ENCODE peak calls at places on chromosome 12, in four cellular contexts. One of them, this sample, is unnamed.

GRCh38 chr12:120093592-120094355 is 22.8 kb downstream of the RAB35 start:
- DNase-seq in neural crest cell: peak
- DNase-seq in endodermal cell: peak
- DNase-seq in upper lobe of right lung: no peak
- DNase-seq in this sample: peak

GRCh38 chr12:52050771-52051541 is at the start of gene NR4A1:
- DNase-seq in neural crest cell: peak
- DNase-seq in endodermal cell: peak
- DNase-seq in upper lobe of right lung: peak
- DNase-seq in this sample: peak

GRCh38 chr12:86389949-86390348 is 133.8 kb upstream of the MGAT4C start:
- DNase-seq in neural crest cell: no peak
- DNase-seq in endodermal cell: no peak
- DNase-seq in upper lobe of right lung: no peak
- DNase-seq in this sample: no peak

GRCh38 chr12:79020106-79020505 is 155.5 kb downstream of the SYT1 start:
- DNase-seq in neural crest cell: no peak
- DNase-seq in endodermal cell: no peak
- DNase-seq in upper lobe of right lung: no peak
- DNase-seq in this sample: no peak

GRCh38 chr12:130529781-130530180 is 186.3 kb downstream of the RIMBP2 start:
- DNase-seq in neural crest cell: no peak
- DNase-seq in endodermal cell: no peak
- DNase-seq in upper lobe of right lung: no peak
- DNase-seq in this sample: no peak

GRCh38 chr12:1473418-1473817 is 121.0 kb downstream of the FBXL14 start:
- DNase-seq in neural crest cell: no peak
- DNase-seq in endodermal cell: peak
- DNase-seq in upper lobe of right lung: no peak
- DNase-seq in this sample: no peak

GRCh38 chr12:46831335-46832083 is 5.7 kb upstream of the SLC38A4 start:
- DNase-seq in neural crest cell: peak
- DNase-seq in endodermal cell: peak
- DNase-seq in upper lobe of right lung: peak
- DNase-seq in this sample: peak

GRCh38 chr12:49446571-49446970 is 79.3 kb downstream of the SPATS2 start:
- DNase-seq in neural crest cell: no peak
- DNase-seq in endodermal cell: no peak
- DNase-seq in upper lobe of right lung: no peak
- DNase-seq in this sample: no peak

GRCh38 chr12:112716099-112717093 is 75.2 kb upstream of the RPH3A start:
- DNase-seq in neural crest cell: peak
- DNase-seq in endodermal cell: peak
- DNase-seq in upper lobe of right lung: no peak
- DNase-seq in this sample: peak

GRCh38 chr12:95215925-95216324 is 1.3 kb downstream of the FGD6 start:
- DNase-seq in neural crest cell: no peak
- DNase-seq in endodermal cell: no peak
- DNase-seq in upper lobe of right lung: no peak
- DNase-seq in this sample: peak

GRCh38 chr12:107356937-107357295 is 263.6 kb upstream of the CRY1 start:
- DNase-seq in neural crest cell: no peak
- DNase-seq in endodermal cell: no peak
- DNase-seq in upper lobe of right lung: no peak
- DNase-seq in this sample: no peak

GRCh38 chr12:49767333-49767732 is 26.0 kb downstream of the TMBIM6 start:
- DNase-seq in neural crest cell: no peak
- DNase-seq in endodermal cell: peak
- DNase-seq in upper lobe of right lung: no peak
- DNase-seq in this sample: no peak

GRCh38 chr12:91874086-91874865 is 271.4 kb downstream of the BTG1 start:
- DNase-seq in neural crest cell: no peak
- DNase-seq in endodermal cell: no peak
- DNase-seq in upper lobe of right lung: no peak
- DNase-seq in this sample: no peak

GRCh38 chr12:132138941-132139871 is 4.9 kb downstream of the DDX51 start:
- DNase-seq in neural crest cell: no peak
- DNase-seq in endodermal cell: no peak
- DNase-seq in upper lobe of right lung: peak
- DNase-seq in this sample: no peak

GRCh38 chr12:79897617-79898016 is 37.3 kb downstream of the PPP1R12A start:
- DNase-seq in neural crest cell: no peak
- DNase-seq in endodermal cell: no peak
- DNase-seq in upper lobe of right lung: no peak
- DNase-seq in this sample: peak

GRCh38 chr12:21910642-21911041 is 30.6 kb downstream of the ABCC9 start:
- DNase-seq in neural crest cell: no peak
- DNase-seq in endodermal cell: no peak
- DNase-seq in upper lobe of right lung: no peak
- DNase-seq in this sample: peak

GRCh38 chr12:123671876-123672275 is 963 bp downstream of the TCTN2 start:
- DNase-seq in neural crest cell: no peak
- DNase-seq in endodermal cell: no peak
- DNase-seq in upper lobe of right lung: no peak
- DNase-seq in this sample: no peak

GRCh38 chr12:53115112-53115890 is 12.0 kb downstream of the SOAT2 start:
- DNase-seq in neural crest cell: no peak
- DNase-seq in endodermal cell: peak
- DNase-seq in upper lobe of right lung: no peak
- DNase-seq in this sample: peak

GRCh38 chr12:131853832-131854797 is 25.9 kb downstream of the MMP17 start:
- DNase-seq in neural crest cell: no peak
- DNase-seq in endodermal cell: peak
- DNase-seq in upper lobe of right lung: no peak
- DNase-seq in this sample: no peak

GRCh38 chr12:24109381-24110039 is 160.0 kb upstream of the SOX5 start:
- DNase-seq in neural crest cell: no peak
- DNase-seq in endodermal cell: no peak
- DNase-seq in upper lobe of right lung: no peak
- DNase-seq in this sample: peak

GRCh38 chr12:121166356-121166755 is 33.7 kb downstream of the P2RX7 start:
- DNase-seq in neural crest cell: no peak
- DNase-seq in endodermal cell: no peak
- DNase-seq in upper lobe of right lung: no peak
- DNase-seq in this sample: no peak

GRCh38 chr12:74725154-74725553 is 187.5 kb downstream of the ATXN7L3B start:
- DNase-seq in neural crest cell: no peak
- DNase-seq in endodermal cell: no peak
- DNase-seq in upper lobe of right lung: no peak
- DNase-seq in this sample: no peak

GRCh38 chr12:452667-453210 is 7.0 kb upstream of the B4GALNT3 start:
- DNase-seq in neural crest cell: no peak
- DNase-seq in endodermal cell: no peak
- DNase-seq in upper lobe of right lung: peak
- DNase-seq in this sample: no peak

GRCh38 chr12:118189761-118190181 is 53.8 kb downstream of the PEBP1 start:
- DNase-seq in neural crest cell: peak
- DNase-seq in endodermal cell: peak
- DNase-seq in upper lobe of right lung: no peak
- DNase-seq in this sample: peak

GRCh38 chr12:20382117-20382516 is 13.8 kb downstream of the PDE3A start:
- DNase-seq in neural crest cell: no peak
- DNase-seq in endodermal cell: no peak
- DNase-seq in upper lobe of right lung: no peak
- DNase-seq in this sample: no peak

GRCh38 chr12:69044887-69045286 is 111.9 kb upstream of the CPM start:
- DNase-seq in neural crest cell: no peak
- DNase-seq in endodermal cell: no peak
- DNase-seq in upper lobe of right lung: no peak
- DNase-seq in this sample: no peak

GRCh38 chr12:71469235-71469873 is 29.8 kb downstream of the LGR5 start:
- DNase-seq in neural crest cell: no peak
- DNase-seq in endodermal cell: peak
- DNase-seq in upper lobe of right lung: no peak
- DNase-seq in this sample: peak

GRCh38 chr12:103748002-103748401 is 93.0 kb downstream of the NT5DC3 start:
- DNase-seq in neural crest cell: no peak
- DNase-seq in endodermal cell: no peak
- DNase-seq in upper lobe of right lung: no peak
- DNase-seq in this sample: no peak

GRCh38 chr12:114480309-114481199 is 74.6 kb upstream of the TBX5 start:
- DNase-seq in neural crest cell: no peak
- DNase-seq in endodermal cell: peak
- DNase-seq in upper lobe of right lung: no peak
- DNase-seq in this sample: peak

GRCh38 chr12:55043542-55043941 is 23.8 kb downstream of the NEUROD4 start:
- DNase-seq in neural crest cell: no peak
- DNase-seq in endodermal cell: no peak
- DNase-seq in upper lobe of right lung: no peak
- DNase-seq in this sample: no peak